ENCODE peak calls at places on chromosomes 11 and 22, in eight cellular contexts. S is activated T-helper 1 cell treated with anti-CD3 and anti-CD28 coated beads, Interleukin-12 subunit alpha, Interleukin-12 subunit beta, Interleukin-2, Interleukin-4 antibody, amounts not matched to agents 30 ng/mL and 10 ng/mL and 1 ng/mL, durations not matched to agents 14 hours and 24 hours and 36 hours; M is HFFc6; V is HEK293T; J is amygdala; R is effector CD4-positive, alpha-beta T cell; K is colonic mucosa; Z is H4. Q is an unnamed sample.

GRCh38 chr11:107018274-107018901 is at the start of gene GUCY1A2:
- DNase-seq in Z (no peak), K (no peak), M (no peak), V (peak), J (no peak), R (no peak), S (no peak), Q (peak)

GRCh38 chr22:44991218-44991617 is 18.6 kb downstream of the PHF21B start:
- DNase-seq in J (no peak), V (no peak), R (no peak), K (no peak), Z (no peak), S (no peak), M (no peak), Q (no peak)

GRCh38 chr22:48719978-48720661 is 1107.6 kb downstream of the BRD1 start:
- DNase-seq in Z (no peak), K (no peak), S (no peak), J (no peak), V (no peak), R (no peak), M (no peak), Q (peak)

GRCh38 chr22:23140385-23140784 is 1.4 kb downstream of the RSPH14 start:
- DNase-seq in R (no peak), S (no peak), M (no peak), J (no peak), V (no peak), Z (no peak), K (no peak), Q (no peak)

GRCh38 chr11:3894128-3894731 is 38.8 kb downstream of the STIM1 start:
- DNase-seq in V (no peak), Z (no peak), J (no peak), S (no peak), M (peak), R (no peak), K (no peak), Q (no peak)

GRCh38 chr11:210803-211180 is 3.3 kb downstream of the RIC8A start:
- DNase-seq in S (no peak), K (peak), M (no peak), R (no peak), Z (no peak), J (no peak), V (no peak), Q (no peak)

GRCh38 chr11:72580648-72580950 is 93.6 kb downstream of the PDE2A start:
- DNase-seq in V (no peak), Z (no peak), S (no peak), M (no peak), K (no peak), R (no peak), J (no peak), Q (no peak)

GRCh38 chr11:96199563-96200025 is 143.4 kb downstream of the MAML2 start:
- DNase-seq in K (no peak), S (no peak), R (peak), M (peak), Z (no peak), J (no peak), V (no peak), Q (no peak)

GRCh38 chr11:10305262-10305963 is 540 bp downstream of the ADM start:
- DNase-seq in M (no peak), S (no peak), J (no peak), V (peak), K (peak), R (no peak), Z (no peak), Q (peak)

GRCh38 chr22:36039125-36039524 is 10.5 kb upstream of the RBFOX2 start:
- DNase-seq in J (no peak), M (no peak), S (no peak), V (no peak), Z (no peak), K (no peak), R (no peak), Q (no peak)

GRCh38 chr11:96664108-96664507 is 274.3 kb downstream of the JRKL start:
- DNase-seq in M (no peak), K (no peak), J (no peak), V (no peak), R (no peak), Z (no peak), S (no peak), Q (no peak)

GRCh38 chr11:76674517-76675400 is 4.2 kb upstream of the LRRC32 start:
- DNase-seq in Z (no peak), J (no peak), M (no peak), K (no peak), V (no peak), S (no peak), R (no peak), Q (no peak)

GRCh38 chr11:123188508-123189165 is 6.4 kb downstream of the CLMP start:
- DNase-seq in J (no peak), M (peak), R (no peak), V (no peak), Z (peak), K (no peak), S (no peak), Q (no peak)

GRCh38 chr11:10263929-10264328 is 30.1 kb downstream of the SBF2 start:
- DNase-seq in V (no peak), J (no peak), M (peak), S (no peak), R (no peak), K (no peak), Z (no peak), Q (no peak)

GRCh38 chr22:20982563-20982882 is 426 bp downstream of the LZTR1 start:
- DNase-seq in R (no peak), S (no peak), M (no peak), J (no peak), K (no peak), Z (no peak), V (no peak), Q (no peak)

GRCh38 chr11:34214961-34215805 is 109.8 kb downstream of the NAT10 start:
- DNase-seq in R (peak), J (no peak), M (peak), S (peak), K (no peak), Z (peak), V (no peak), Q (no peak)

GRCh38 chr11:32267679-32268187 is 167.6 kb downstream of the WT1 start:
- DNase-seq in M (no peak), V (no peak), R (no peak), Z (no peak), K (no peak), S (no peak), J (no peak), Q (no peak)

GRCh38 chr22:20843501-20843900 is 15.1 kb downstream of the PI4KA start:
- DNase-seq in Z (no peak), M (no peak), V (no peak), S (no peak), K (no peak), R (no peak), J (no peak), Q (no peak)

GRCh38 chr11:76236092-76237026 is 30.1 kb upstream of the WNT11 start:
- DNase-seq in J (no peak), K (no peak), S (peak), M (peak), Z (peak), R (peak), V (peak), Q (peak)

GRCh38 chr11:114131366-114131963 is 72.0 kb downstream of the ZBTB16 start:
- DNase-seq in S (no peak), J (no peak), M (no peak), R (no peak), K (no peak), Z (no peak), V (no peak), Q (no peak)

GRCh38 chr11:17098038-17098437 is 20.6 kb upstream of the RPS13 start:
- DNase-seq in M (no peak), J (no peak), K (no peak), R (no peak), Z (no peak), V (no peak), S (no peak), Q (no peak)

GRCh38 chr11:64056213-64056785 is 20.6 kb downstream of the FLRT1 start:
- DNase-seq in J (no peak), Z (no peak), R (no peak), K (no peak), V (no peak), S (no peak), M (no peak), Q (no peak)

GRCh38 chr11:36449566-36450390 is 60.3 kb downstream of the TRAF6 start:
- DNase-seq in Z (no peak), S (no peak), K (no peak), V (no peak), M (no peak), J (no peak), R (no peak), Q (no peak)

GRCh38 chr11:2655834-2656622 is 43.8 kb downstream of the KCNQ1OT1 start:
- DNase-seq in R (no peak), M (peak), S (no peak), V (peak), Z (peak), J (no peak), K (no peak), Q (no peak)

GRCh38 chr11:124943242-124943641 is 7.4 kb upstream of the HEPACAM start:
- DNase-seq in V (no peak), K (no peak), R (no peak), J (peak), S (no peak), Z (no peak), M (no peak), Q (no peak)

GRCh38 chr11:69642913-69643632 is 2.1 kb downstream of the CCND1 start:
- DNase-seq in Z (peak), M (no peak), K (peak), R (peak), J (no peak), S (peak), V (peak), Q (peak)

GRCh38 chr11:111911563-111912401 is at the start of gene CRYAB:
- DNase-seq in V (no peak), R (no peak), M (peak), K (peak), Z (peak), J (peak), S (no peak), Q (no peak)

GRCh38 chr22:28006271-28006670 is 87.2 kb upstream of the PITPNB start:
- DNase-seq in S (no peak), Z (no peak), J (no peak), R (no peak), V (no peak), M (no peak), K (no peak), Q (no peak)

GRCh38 chr22:19442166-19442565 is 5.3 kb downstream of the C22orf39 start:
- DNase-seq in J (no peak), R (no peak), M (no peak), S (no peak), Z (no peak), V (no peak), K (no peak), Q (no peak)